ENCODE peak calls at places on chromosomes 1 and 21, in five cellular contexts. P, M, T, Z and L are unnamed samples.
A peak's percentile ranks its signal among the peaks of the same experiment; 100 is the strongest.

GRCh38 chr1:76925825-76926224 is 58.5 kb downstream of the ST6GALNAC5 start:
- DNase-seq in Z (no peak), T (no peak), P (no peak), M (no peak), L (no peak)

GRCh38 chr1:47776554-47777156 is 220.5 kb downstream of the TRABD2B start:
- DNase-seq in P (no peak), M (no peak), T (no peak), Z (no peak), L (no peak)

GRCh38 chr21:18549214-18549905 is 145.8 kb upstream of the TMPRSS15 start:
- DNase-seq in M (no peak), P (no peak), Z (peak; percentile 36), T (no peak), L (no peak)

GRCh38 chr1:162168935-162169545 is 99.5 kb downstream of the NOS1AP start:
- DNase-seq in Z (no peak), T (no peak), P (no peak), M (no peak), L (no peak)

GRCh38 chr1:198764748-198765147 is 125.9 kb downstream of the PTPRC start:
- DNase-seq in P (no peak), Z (no peak), T (no peak), M (no peak), L (no peak)

GRCh38 chr1:17967623-17968022 is 140.0 kb upstream of the IGSF21 start:
- DNase-seq in Z (no peak), M (no peak), P (no peak), T (no peak), L (no peak)

GRCh38 chr1:19804786-19805390 is 5.2 kb upstream of the TMCO4 start:
- DNase-seq in Z (no peak), T (no peak), M (no peak), P (no peak), L (no peak)

GRCh38 chr1:158818560-158818959 is 12.6 kb upstream of the MNDA start:
- DNase-seq in T (no peak), P (no peak), M (no peak), Z (no peak), L (no peak)

GRCh38 chr1:70487910-70488665 is 77.0 kb downstream of the CTH start:
- DNase-seq in M (peak; percentile 25), T (peak; percentile 49), Z (peak; percentile 51), P (no peak), L (no peak)

GRCh38 chr1:204974326-204974725 is 68.7 kb upstream of the CNTN2 start:
- DNase-seq in Z (no peak), P (no peak), M (no peak), T (no peak), L (no peak)

GRCh38 chr1:107877092-107877491 is 87.9 kb downstream of the VAV3 start:
- DNase-seq in Z (no peak), T (no peak), P (no peak), M (no peak), L (no peak)

GRCh38 chr1:218339267-218339831 is 5.8 kb upstream of the TGFB2 start:
- DNase-seq in T (no peak), M (no peak), Z (peak; percentile 74), P (no peak), L (no peak)

GRCh38 chr1:165675794-165676193 is 22.6 kb downstream of the ALDH9A1 start:
- DNase-seq in T (no peak), P (no peak), Z (no peak), M (no peak), L (no peak)

GRCh38 chr21:41970751-41971653 is 17.2 kb upstream of the C2CD2 start:
- DNase-seq in P (peak; percentile 31), T (no peak), Z (no peak), M (no peak), L (no peak)

GRCh38 chr21:28971171-28971570 is 21.5 kb downstream of the LTN1 start:
- DNase-seq in P (no peak), M (no peak), Z (no peak), T (no peak), L (no peak)

GRCh38 chr1:73899311-73899710 is 298.7 kb downstream of the LRRIQ3 start:
- DNase-seq in T (no peak), M (no peak), Z (no peak), P (no peak), L (no peak)

GRCh38 chr21:38120984-38121855 is 135.6 kb upstream of the KCNJ15 start:
- DNase-seq in M (no peak), P (no peak), Z (no peak), T (no peak), L (no peak)

GRCh38 chr1:88892146-88892877 is 945 bp upstream of the GTF2B start:
- DNase-seq in M (peak; percentile 47), Z (peak; percentile 53), T (peak; percentile 76), P (no peak), L (no peak)

GRCh38 chr1:23251812-23252211 is 34.5 kb upstream of the HTR1D start:
- DNase-seq in Z (peak; percentile 30), P (no peak), M (no peak), T (no peak), L (no peak)

GRCh38 chr1:98086156-98086555 is 165.3 kb upstream of the DPYD start:
- DNase-seq in T (no peak), Z (no peak), M (no peak), P (no peak), L (no peak)

GRCh38 chr1:30313176-30313575 is 410.2 kb downstream of the MATN1 start:
- DNase-seq in T (no peak), Z (no peak), P (peak; percentile 19), M (no peak), L (no peak)

GRCh38 chr1:8671313-8671917 is 146.0 kb downstream of the RERE start:
- DNase-seq in P (no peak), T (peak; percentile 69), Z (peak; percentile 79), M (peak; percentile 49), L (no peak)

GRCh38 chr1:33654267-33654832 is 181.9 kb downstream of the ZSCAN20 start:
- DNase-seq in Z (no peak), M (no peak), P (no peak), T (no peak), L (no peak)

GRCh38 chr1:179818260-179818659 is 59.3 kb downstream of the TOR1AIP2 start:
- DNase-seq in Z (no peak), P (no peak), T (no peak), M (no peak), L (no peak)

GRCh38 chr1:119080586-119080985 is 59.9 kb downstream of the WARS2 start:
- DNase-seq in M (peak; percentile 19), Z (no peak), P (no peak), T (peak; percentile 31), L (no peak)

GRCh38 chr1:62337535-62337784 is 18.2 kb upstream of the KANK4 start:
- DNase-seq in T (no peak), P (no peak), M (no peak), Z (no peak), L (no peak)

GRCh38 chr1:82819234-82819633 is 1018.5 kb downstream of the ADGRL2 start:
- DNase-seq in M (no peak), T (no peak), Z (peak; percentile 8), P (no peak), L (no peak)

GRCh38 chr1:162954824-162955223 is 93.8 kb upstream of the CCDC190 start:
- DNase-seq in P (no peak), T (no peak), Z (no peak), M (no peak), L (no peak)

GRCh38 chr1:234149217-234149616 is 224.0 kb upstream of the COA6 start:
- DNase-seq in Z (no peak), P (no peak), M (no peak), T (no peak), L (no peak)

GRCh38 chr1:117210386-117210785 is 341 bp downstream of the VTCN1 start:
- DNase-seq in P (no peak), T (peak; percentile 11), M (no peak), Z (no peak), L (no peak)

GRCh38 chr1:219465247-219466093 is 147.4 kb downstream of the ZC3H11B start:
- DNase-seq in Z (no peak), P (no peak), M (no peak), T (no peak), L (no peak)

GRCh38 chr1:156090138-156090821 is 8.0 kb upstream of the MEX3A start:
- DNase-seq in M (peak; percentile 28), T (peak; percentile 35), Z (no peak), P (no peak), L (no peak)

GRCh38 chr21:18387994-18388393 is 15.6 kb downstream of the TMPRSS15 start:
- DNase-seq in T (no peak), M (no peak), P (no peak), Z (no peak), L (no peak)

GRCh38 chr1:53572061-53572801 is 113.0 kb downstream of the DMRTB1 start:
- DNase-seq in P (no peak), M (no peak), T (peak; percentile 61), Z (no peak), L (no peak)

GRCh38 chr1:11272842-11273594 is at the start of gene UBIAD1:
- DNase-seq in T (peak; percentile 84), P (peak; percentile 93), Z (peak; percentile 87), M (peak; percentile 87), L (peak; percentile 79)
- TF ChIP-seq CTCF in T (peak; percentile 3), P (no peak), Z (no peak), M (no peak), L (peak; percentile 5)

DNA sequence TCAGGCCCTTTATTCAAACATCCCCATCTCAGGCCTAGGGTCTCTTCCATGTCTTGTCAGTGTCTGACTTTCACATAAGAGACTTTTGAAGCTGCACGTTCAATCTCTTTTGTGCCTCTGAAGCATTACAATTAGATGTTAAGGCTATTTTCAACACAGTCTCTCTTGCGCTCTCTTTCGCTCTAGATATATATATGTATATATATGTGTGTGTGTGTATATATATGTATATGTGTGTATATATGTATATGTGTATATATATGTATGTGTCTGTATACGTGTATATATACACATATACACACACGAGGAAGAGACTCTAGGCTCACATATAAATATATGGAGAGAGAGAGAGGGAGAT is 162.5 kb upstream of the RNPC3 start:
- DNase-seq in M (no peak), P (no peak), T (no peak), Z (no peak), L (no peak)
- H3K27ac ChIP-seq in M (no peak overlapping the region), P (no peak overlapping the region), T (no peak overlapping the region), Z (no peak overlapping the region), L (no peak overlapping the region)

GRCh38 chr1:115764541-115764940 is 4.0 kb downstream of the CASQ2 start:
- DNase-seq in T (peak; percentile 55), P (no peak), Z (peak; percentile 20), M (peak; percentile 32), L (no peak)
- TF ChIP-seq CTCF in T (peak; percentile 53), P (peak; percentile 18), Z (peak; percentile 28), M (no peak), L (peak; percentile 2)

GRCh38 chr1:92747735-92748134 is 37.2 kb downstream of the EVI5 start:
- DNase-seq in P (no peak), Z (no peak), M (no peak), T (no peak), L (no peak)
- H3K27ac ChIP-seq in P (no peak overlapping the region), Z (no peak overlapping the region), M (no peak overlapping the region), T (no peak overlapping the region), L (peak overlapping the region; percentile 60)

GRCh38 chr21:34799092-34799491 is 130.3 kb downstream of the CLIC6 start:
- DNase-seq in Z (no peak), T (no peak), M (no peak), P (no peak), L (no peak)

GRCh38 chr21:34802180-34802899 is 133.5 kb downstream of the CLIC6 start:
- DNase-seq in P (no peak), Z (no peak), M (no peak), T (no peak), L (no peak)

GRCh38 chr21:34803792-34804440 is 135.1 kb downstream of the CLIC6 start:
- DNase-seq in T (no peak), Z (no peak), P (no peak), M (no peak), L (no peak)

GRCh38 chr21:34800797-34801518 is 132.2 kb downstream of the CLIC6 start:
- DNase-seq in P (no peak), M (no peak), T (no peak), Z (no peak), L (no peak)

GRCh38 chr21:34801519-34802132 is 132.8 kb downstream of the CLIC6 start:
- DNase-seq in T (no peak), P (no peak), M (no peak), Z (peak; percentile 37), L (no peak)
- TF ChIP-seq CTCF in T (peak; percentile 15), P (no peak), M (no peak), Z (peak; percentile 36), L (peak; percentile 2)